ENCODE peak calls at places on chromosomes 13 and 19, in five cellular contexts. M, Y, V, A and O are unnamed samples.

GRCh38 chr19:34692541-34692940 is 15.1 kb downstream of the ZNF302 start:
- DNase-seq in M (no peak), Y (no peak), V (no peak), A (no peak), O (no peak)

GRCh38 chr13:36875955-36876354 is 44.1 kb downstream of the SMAD9 start:
- DNase-seq in M (no peak), Y (no peak), V (no peak), A (no peak), O (peak)

GRCh38 chr19:54451331-54451871 is 2.4 kb downstream of the LENG8 start:
- DNase-seq in M (no peak), Y (no peak), V (no peak), A (no peak), O (no peak)

GRCh38 chr19:41937525-41937924 is 9.3 kb upstream of the ERFL start:
- DNase-seq in M (no peak), Y (no peak), V (no peak), A (no peak), O (no peak)

GRCh38 chr19:19552811-19553210 is 14.7 kb downstream of the CILP2 start:
- DNase-seq in M (no peak), Y (peak), V (no peak), A (no peak), O (peak)

GRCh38 chr19:11578342-11579142 is 1.1 kb upstream of the ACP5 start:
- DNase-seq in M (peak), Y (peak), V (no peak), A (no peak), O (peak)

GRCh38 chr19:39448271-39448670 is 2.9 kb downstream of the SUPT5H start:
- DNase-seq in M (no peak), Y (no peak), V (no peak), A (no peak), O (no peak)

GRCh38 chr13:28337196-28338045 is 157.5 kb downstream of the FLT1 start:
- DNase-seq in M (no peak), Y (no peak), V (no peak), A (no peak), O (no peak)

GRCh38 chr13:40132249-40132648 is 476.8 kb downstream of the COG6 start:
- DNase-seq in M (no peak), Y (no peak), V (no peak), A (no peak), O (no peak)

DNA sequence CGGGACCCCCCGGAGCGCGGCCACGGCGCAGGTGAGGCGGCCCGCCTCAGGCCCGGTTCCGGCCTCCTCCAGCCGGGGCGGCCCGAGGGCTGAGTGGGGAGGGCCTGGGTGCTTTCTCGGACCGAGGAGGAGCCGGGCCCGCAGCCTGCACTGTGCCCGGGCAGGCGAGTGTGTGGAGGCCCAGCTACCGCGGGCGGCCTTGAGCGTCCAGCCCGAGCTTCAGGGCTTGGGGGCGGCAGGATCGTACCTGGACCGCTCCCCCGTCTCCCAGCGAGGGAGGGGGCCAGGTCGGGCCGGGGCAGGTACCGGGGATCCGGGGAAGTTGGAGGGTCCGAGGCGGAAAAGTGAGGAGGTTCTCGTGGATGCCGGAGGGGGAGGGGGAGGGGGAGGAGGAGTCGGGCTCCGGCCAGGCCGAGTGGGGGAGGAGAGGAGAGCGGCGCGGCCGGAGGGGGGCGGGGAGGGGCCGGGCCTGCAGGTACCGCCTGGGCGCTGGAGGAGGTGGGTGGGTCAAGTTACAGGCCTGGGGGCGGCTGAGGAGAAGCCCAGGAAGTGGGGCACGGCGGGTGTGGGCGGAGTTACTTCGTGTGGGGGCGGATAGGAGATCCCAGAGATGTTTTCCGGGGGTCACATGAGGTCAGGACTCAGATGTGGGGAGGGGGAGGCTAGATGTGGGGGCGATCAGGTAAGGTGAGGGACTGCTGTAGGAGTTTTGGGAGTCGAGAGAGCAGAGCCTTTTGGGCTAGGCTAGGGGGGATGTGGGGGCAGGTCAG is 545 bp downstream of the NACC1 start:
- DNase-seq in M (peak), Y (peak), V (no peak), A (no peak), O (peak)
- TF ChIP-seq ZBTB33 in M (no peak), Y (no peak), V (no peak), A (no peak), O (no peak)

GRCh38 chr19:2964874-2965273 is 12.5 kb upstream of the TLE6 start:
- DNase-seq in M (no peak), Y (no peak), V (no peak), A (no peak), O (no peak)
- TF ChIP-seq ZBTB33 in M (no peak), Y (no peak), V (no peak), A (no peak), O (no peak)

GRCh38 chr19:2933490-2933910 is 11.3 kb downstream of the ZNF77 start:
- DNase-seq in M (no peak), Y (no peak), V (no peak), A (no peak), O (no peak)
- TF ChIP-seq ZBTB33 in M (no peak), Y (peak), V (no peak), A (peak), O (no peak)

DNA sequence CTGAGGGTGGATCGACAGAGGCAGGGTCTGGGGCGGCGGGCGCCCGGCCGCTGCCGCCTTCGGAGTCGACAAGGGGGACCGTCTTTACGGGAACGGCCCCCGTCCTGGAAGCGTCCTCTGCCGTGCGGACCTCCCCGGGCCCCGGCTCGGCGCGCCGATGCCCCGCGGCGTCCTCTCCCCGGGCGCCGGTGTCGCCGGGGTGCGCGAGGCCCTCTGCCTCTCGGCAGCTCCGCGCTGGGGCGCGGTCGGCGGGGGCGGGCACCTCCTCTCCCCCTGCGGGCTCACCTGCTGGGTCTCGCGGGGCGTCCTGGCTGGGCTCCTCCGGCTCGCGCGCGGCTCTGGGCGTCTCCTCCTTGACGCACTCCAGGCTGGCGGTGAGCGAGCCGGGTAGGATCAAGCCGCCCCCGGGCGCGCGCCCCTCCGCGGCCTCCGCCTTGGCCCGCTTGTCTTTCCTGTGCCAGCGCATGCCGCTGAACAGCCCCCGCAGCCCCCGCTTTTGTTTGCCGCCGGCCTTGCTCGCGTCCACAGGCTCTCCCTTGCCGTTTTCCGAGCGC is 1.5 kb downstream of the AMER2 start:
- DNase-seq in M (no peak), Y (no peak), V (no peak), A (no peak), O (peak)
- TF ChIP-seq ZBTB33 in M (no peak), Y (no peak), V (no peak), A (no peak), O (no peak)